ENCODE peak calls at places on chromosomes 1 and 21, in eight cellular contexts. P, G, T, L, Q, Y, H and J are unnamed samples.

GRCh38 chr21:42027804-42028753 is 17.9 kb upstream of the ZBTB21 start:
- DNase-seq in P (no peak), G (peak), T (no peak), L (no peak), Q (no peak), Y (no peak), H (no peak), J (no peak)

GRCh38 chr21:42378418-42378817 is 12.1 kb upstream of the TFF1 start:
- DNase-seq in P (no peak), G (no peak), T (no peak), L (no peak), Q (no peak), Y (no peak), H (no peak), J (no peak)

GRCh38 chr1:92916899-92917298 is 44.4 kb downstream of the DIPK1A start:
- DNase-seq in P (no peak), G (no peak), T (no peak), L (no peak), Q (no peak), Y (no peak), H (no peak), J (no peak)

GRCh38 chr1:167297222-167298214 is 76.8 kb downstream of the POU2F1 start:
- DNase-seq in P (peak), G (no peak), T (peak), L (no peak), Q (no peak), Y (no peak), H (no peak), J (no peak)

GRCh38 chr1:171913385-171913784 is 72.1 kb downstream of the DNM3 start:
- DNase-seq in P (no peak), G (no peak), T (no peak), L (peak), Q (no peak), Y (no peak), H (no peak), J (no peak)

GRCh38 chr21:37060296-37060695 is 12.6 kb downstream of the PIGP start:
- DNase-seq in P (peak), G (no peak), T (peak), L (peak), Q (no peak), Y (no peak), H (no peak), J (no peak)

GRCh38 chr1:63261736-63262142 is 60.6 kb upstream of the FOXD3 start:
- DNase-seq in P (no peak), G (no peak), T (no peak), L (no peak), Q (no peak), Y (no peak), H (no peak), J (no peak)

GRCh38 chr21:31986035-31986856 is 113.4 kb downstream of the HUNK start:
- DNase-seq in P (no peak), G (no peak), T (no peak), L (no peak), Q (no peak), Y (no peak), H (no peak), J (no peak)

GRCh38 chr1:206979379-206980043 is 9.3 kb upstream of the FCAMR start:
- DNase-seq in P (peak), G (no peak), T (no peak), L (peak), Q (no peak), Y (no peak), H (peak), J (no peak)

GRCh38 chr1:34176830-34177613 is at the start of gene C1orf94:
- DNase-seq in P (peak), G (no peak), T (no peak), L (no peak), Q (no peak), Y (no peak), H (no peak), J (no peak)

GRCh38 chr1:209220048-209220524 is 363.4 kb upstream of the CAMK1G start:
- DNase-seq in P (no peak), G (no peak), T (no peak), L (no peak), Q (no peak), Y (peak), H (no peak), J (no peak)

GRCh38 chr1:178931843-178932551 is 61.1 kb upstream of the ANGPTL1 start:
- DNase-seq in P (no peak), G (peak), T (no peak), L (peak), Q (peak), Y (peak), H (no peak), J (no peak)

GRCh38 chr1:7223334-7224080 is 438.3 kb downstream of the CAMTA1 start:
- DNase-seq in P (no peak), G (no peak), T (no peak), L (peak), Q (no peak), Y (no peak), H (no peak), J (no peak)

GRCh38 chr1:171279678-171280077 is 31.4 kb downstream of the FMO1 start:
- DNase-seq in P (no peak), G (no peak), T (no peak), L (no peak), Q (no peak), Y (no peak), H (no peak), J (no peak)

GRCh38 chr1:182601926-182602325 is 2.3 kb downstream of the RGS16 start:
- DNase-seq in P (no peak), G (no peak), T (no peak), L (no peak), Q (no peak), Y (no peak), H (no peak), J (no peak)

GRCh38 chr1:221602866-221603265 is 139.0 kb downstream of the DUSP10 start:
- DNase-seq in P (no peak), G (no peak), T (no peak), L (peak), Q (no peak), Y (no peak), H (no peak), J (no peak)

GRCh38 chr1:65256860-65257719 is 52.3 kb upstream of the DNAJC6 start:
- DNase-seq in P (no peak), G (no peak), T (no peak), L (no peak), Q (no peak), Y (no peak), H (no peak), J (no peak)

GRCh38 chr1:93680121-93681094 is 1.2 kb downstream of the BCAR3 start:
- DNase-seq in P (peak), G (peak), T (peak), L (peak), Q (peak), Y (peak), H (no peak), J (peak)

GRCh38 chr1:172135923-172136610 is 284.4 kb upstream of the C1orf105 start:
- DNase-seq in P (no peak), G (no peak), T (no peak), L (peak), Q (no peak), Y (no peak), H (no peak), J (no peak)

GRCh38 chr1:14954210-14954609 is 199.3 kb upstream of the TMEM51 start:
- DNase-seq in P (no peak), G (no peak), T (no peak), L (peak), Q (no peak), Y (peak), H (no peak), J (no peak)

GRCh38 chr1:179091691-179092165 is 9.9 kb downstream of the TOR3A start:
- DNase-seq in P (no peak), G (peak), T (peak), L (no peak), Q (peak), Y (no peak), H (no peak), J (no peak)

GRCh38 chr1:203327684-203328457 is 22.6 kb downstream of the BTG2 start:
- DNase-seq in P (peak), G (no peak), T (peak), L (peak), Q (peak), Y (no peak), H (no peak), J (peak)

GRCh38 chr1:90616395-90616794 is 100.7 kb downstream of the BARHL2 start:
- DNase-seq in P (peak), G (no peak), T (no peak), L (no peak), Q (no peak), Y (no peak), H (no peak), J (no peak)

GRCh38 chr1:51956528-51957509 is 33.7 kb downstream of the RAB3B start:
- DNase-seq in P (peak), G (no peak), T (no peak), L (peak), Q (no peak), Y (no peak), H (no peak), J (no peak)

GRCh38 chr1:153866045-153866850 is 56.5 kb downstream of the GATAD2B start:
- DNase-seq in P (no peak), G (no peak), T (no peak), L (peak), Q (no peak), Y (no peak), H (peak), J (peak)

GRCh38 chr21:37582613-37583012 is 216.0 kb downstream of the DYRK1A start:
- DNase-seq in P (peak), G (no peak), T (no peak), L (peak), Q (no peak), Y (no peak), H (peak), J (peak)

GRCh38 chr1:245575710-245576109 is 420.9 kb downstream of the KIF26B start:
- DNase-seq in P (no peak), G (no peak), T (no peak), L (peak), Q (no peak), Y (no peak), H (no peak), J (no peak)

GRCh38 chr1:232589111-232589808 is 40.7 kb downstream of the SIPA1L2 start:
- DNase-seq in P (no peak), G (no peak), T (no peak), L (no peak), Q (no peak), Y (no peak), H (no peak), J (no peak)

GRCh38 chr21:41833138-41834115 is 45.7 kb downstream of the PRDM15 start:
- DNase-seq in P (no peak), G (no peak), T (no peak), L (no peak), Q (no peak), Y (no peak), H (peak), J (peak)

GRCh38 chr1:47533176-47534039 is 95.6 kb downstream of the FOXD2 start:
- DNase-seq in P (peak), G (peak), T (peak), L (peak), Q (peak), Y (peak), H (peak), J (no peak)

GRCh38 chr1:153532161-153532560 is 3.6 kb downstream of the S100A6 start:
- DNase-seq in P (no peak), G (no peak), T (no peak), L (no peak), Q (no peak), Y (no peak), H (no peak), J (no peak)

GRCh38 chr1:62294211-62294610 is 25.0 kb downstream of the KANK4 start:
- DNase-seq in P (peak), G (no peak), T (peak), L (peak), Q (no peak), Y (no peak), H (no peak), J (no peak)

GRCh38 chr1:25246600-25247023 is 642 bp downstream of the RSRP1 start:
- DNase-seq in P (peak), G (no peak), T (peak), L (peak), Q (peak), Y (no peak), H (no peak), J (peak)

GRCh38 chr1:12617901-12618660 is at the start of gene DHRS3:
- DNase-seq in P (peak), G (peak), T (peak), L (peak), Q (peak), Y (peak), H (peak), J (peak)

DNA sequence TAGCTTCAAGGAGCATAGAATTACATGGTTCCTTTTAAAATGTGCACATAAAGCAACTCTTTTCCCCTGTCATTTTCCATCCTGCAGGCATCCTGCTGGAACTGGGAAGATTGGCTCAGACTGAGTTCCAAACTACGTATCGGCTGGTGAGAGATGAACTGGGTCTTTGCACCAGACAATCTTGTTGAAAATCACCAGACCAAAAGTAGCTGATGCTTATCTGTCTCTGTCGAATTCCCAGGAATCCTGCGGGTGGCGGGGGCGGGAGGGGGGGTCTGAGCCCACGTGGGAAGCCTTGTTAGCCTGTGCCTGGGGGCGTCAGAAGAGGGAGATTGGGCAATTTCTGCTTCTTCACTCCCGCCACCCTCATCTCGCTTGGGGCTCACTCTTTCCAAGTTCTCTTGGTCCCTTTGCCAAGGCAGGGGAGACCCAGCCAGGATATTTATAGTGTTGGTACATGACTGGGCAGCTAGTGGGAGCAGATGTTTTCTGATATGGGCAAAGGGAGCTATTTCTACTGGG is 90.1 kb upstream of the SLC25A33 start:
- DNase-seq in P (no peak), G (no peak), T (no peak), L (peak), Q (peak), Y (peak), H (no peak), J (no peak)
- TF ChIP-seq CTCF in P (no peak), G (no peak), T (no peak), L (no peak), Q (no peak), Y (no peak), H (no peak), J (no peak)

DNA sequence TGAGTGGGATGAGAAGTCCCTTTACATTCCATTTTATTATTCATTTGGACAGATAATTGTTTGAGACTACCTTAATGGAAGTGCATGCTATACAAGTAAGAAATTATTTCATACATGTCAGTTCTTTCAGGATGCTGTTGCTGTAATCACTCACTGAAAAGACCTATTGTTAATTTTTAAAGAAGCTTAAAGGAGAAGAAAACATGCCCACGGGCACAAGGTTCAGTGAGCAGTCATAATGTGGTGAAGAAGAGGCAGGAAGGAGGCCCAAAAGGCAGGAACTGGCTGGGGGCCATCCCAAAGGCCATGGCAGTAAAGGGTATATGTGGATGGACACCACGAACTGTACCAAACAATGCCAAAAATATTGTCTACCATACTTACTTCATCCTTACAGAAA is 206.0 kb downstream of the LYPLAL1 start:
- DNase-seq in P (no peak), G (no peak), T (no peak), L (no peak), Q (no peak), Y (no peak), H (no peak), J (no peak)
- TF ChIP-seq CTCF in P (no peak), G (no peak), T (no peak), L (no peak), Q (no peak), Y (no peak), H (no peak), J (no peak)

GRCh38 chr1:202212787-202213186 is 19.2 kb downstream of the LGR6 start:
- DNase-seq in P (no peak), G (no peak), T (no peak), L (no peak), Q (no peak), Y (no peak), H (no peak), J (no peak)

GRCh38 chr1:202214089-202214843 is 20.7 kb downstream of the LGR6 start:
- DNase-seq in P (peak), G (no peak), T (no peak), L (no peak), Q (no peak), Y (peak), H (no peak), J (no peak)

GRCh38 chr1:202210969-202211368 is 17.4 kb downstream of the LGR6 start:
- DNase-seq in P (no peak), G (no peak), T (no peak), L (no peak), Q (no peak), Y (no peak), H (no peak), J (no peak)

GRCh38 chr1:202215472-202216130 is 22.0 kb downstream of the LGR6 start:
- DNase-seq in P (peak), G (no peak), T (no peak), L (no peak), Q (no peak), Y (no peak), H (no peak), J (no peak)

DNA sequence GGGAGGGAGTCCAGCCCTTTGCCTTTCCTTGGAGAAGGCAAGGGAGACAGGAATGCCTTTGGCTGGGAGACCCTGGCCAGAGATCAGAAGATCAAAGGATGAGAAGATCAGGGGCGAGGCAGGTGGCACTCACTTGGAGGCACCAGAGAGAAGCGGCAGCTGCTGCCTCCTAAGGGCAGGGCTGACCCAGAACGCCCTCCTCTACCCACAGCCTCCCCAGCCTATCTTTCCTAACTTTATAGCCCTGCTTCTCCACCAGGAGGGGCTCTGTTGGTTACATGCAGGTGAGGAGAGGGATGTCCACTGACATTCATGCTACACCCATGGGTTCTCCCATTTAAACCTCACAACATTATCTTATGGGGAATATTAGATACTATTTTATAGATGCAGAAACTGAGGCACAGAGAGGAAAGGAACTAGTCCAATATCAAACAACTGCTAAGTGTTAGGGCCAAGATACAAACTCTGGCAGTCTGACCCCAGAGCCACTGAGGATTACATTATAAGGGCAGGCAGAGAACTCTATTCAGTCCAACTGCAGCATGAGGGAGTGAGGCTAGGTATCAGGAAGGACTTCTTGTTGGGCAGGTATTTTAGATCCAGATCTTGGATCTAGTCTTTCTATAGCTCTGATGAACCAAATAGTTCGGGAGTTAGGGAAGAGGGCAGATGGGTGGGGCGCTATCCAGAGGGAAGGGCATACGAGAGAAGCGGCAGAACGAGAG is 19.9 kb downstream of the LGR6 start:
- DNase-seq in P (peak), G (no peak), T (no peak), L (no peak), Q (no peak), Y (no peak), H (no peak), J (no peak)
- TF ChIP-seq CTCF in P (peak), G (no peak), T (no peak), L (no peak), Q (peak), Y (peak), H (peak), J (no peak)

DNA sequence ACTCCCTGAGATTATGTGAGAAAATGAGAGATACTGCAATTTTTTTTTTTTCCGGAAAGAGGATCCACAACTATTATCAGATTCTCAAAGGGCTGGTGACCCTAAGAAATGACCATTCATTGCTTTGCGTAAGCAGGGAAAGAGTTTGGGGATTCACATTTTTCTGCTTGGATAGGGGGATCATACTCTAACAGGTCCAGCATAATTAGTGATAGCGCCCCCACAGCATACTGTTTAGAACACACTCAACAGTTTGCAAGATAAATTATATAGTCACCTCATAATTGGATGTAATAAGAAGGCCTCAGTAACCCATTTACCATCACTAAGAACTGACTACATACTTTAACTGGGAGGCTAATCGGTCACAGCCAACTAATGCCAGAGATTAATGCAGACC is 1.9 kb downstream of the CCT3 start:
- DNase-seq in P (peak), G (no peak), T (no peak), L (peak), Q (no peak), Y (no peak), H (peak), J (no peak)
- TF ChIP-seq CTCF in P (peak), G (no peak), T (no peak), L (no peak), Q (no peak), Y (no peak), H (peak), J (peak)

GRCh38 chr1:38009088-38009840 is 3.3 kb upstream of the UTP11 start:
- DNase-seq in P (peak), G (no peak), T (no peak), L (peak), Q (no peak), Y (no peak), H (no peak), J (no peak)
- TF ChIP-seq CTCF in P (no peak), G (no peak), T (no peak), L (no peak), Q (no peak), Y (no peak), H (no peak), J (no peak)

DNA sequence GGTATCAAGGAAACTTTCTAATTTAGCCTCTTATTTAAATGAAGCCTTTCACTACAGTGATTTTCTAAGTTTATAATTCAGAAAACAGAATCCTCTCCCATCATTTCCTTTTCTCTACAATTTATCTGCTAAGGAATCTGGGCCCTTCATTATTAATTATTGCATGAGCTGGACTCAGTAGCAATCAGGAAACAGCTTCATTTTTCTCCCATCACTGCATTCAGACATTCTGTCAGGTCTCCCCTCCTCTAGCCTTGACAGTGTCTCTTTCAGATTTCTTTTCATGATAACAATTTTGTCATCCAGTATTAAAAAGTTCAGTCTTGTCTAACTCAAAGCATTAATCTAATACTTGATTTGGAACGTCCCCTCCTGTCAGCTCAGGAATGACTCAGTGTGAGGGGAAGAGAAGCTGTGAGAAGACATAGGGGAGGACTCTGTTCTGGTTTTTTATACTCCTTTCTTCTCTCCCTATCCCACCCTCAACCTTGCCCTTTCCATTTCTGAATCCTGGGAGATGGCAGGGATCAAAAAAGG is 28.1 kb downstream of the SLC44A5 start:
- DNase-seq in P (no peak), G (no peak), T (no peak), L (no peak), Q (no peak), Y (no peak), H (no peak), J (no peak)
- TF ChIP-seq CTCF in P (no peak), G (no peak), T (no peak), L (no peak), Q (no peak), Y (no peak), H (no peak), J (no peak)

GRCh38 chr1:2406451-2407041 is 5.8 kb downstream of the PEX10 start:
- DNase-seq in P (peak), G (no peak), T (no peak), L (no peak), Q (no peak), Y (no peak), H (no peak), J (no peak)
- TF ChIP-seq CTCF in P (peak), G (no peak), T (no peak), L (no peak), Q (no peak), Y (no peak), H (no peak), J (no peak)

GRCh38 chr21:40120944-40121575 is 253.8 kb downstream of the PCP4 start:
- DNase-seq in P (peak), G (no peak), T (no peak), L (peak), Q (no peak), Y (no peak), H (peak), J (no peak)
- TF ChIP-seq CTCF in P (peak), G (peak), T (peak), L (peak), Q (peak), Y (peak), H (peak), J (peak)